ENCODE peak calls at places on chromosomes 7 and 10, in five cellular contexts. Q, L, N, J and D are unnamed samples.

GRCh38 chr7:100835903-100836811 is 8.8 kb upstream of the EPHB4 start:
- DNase-seq in Q (no peak), L (peak), N (peak), J (no peak), D (no peak)

GRCh38 chr10:125953778-125954385 is 57.5 kb downstream of the FANK1 start:
- DNase-seq in Q (no peak), L (no peak), N (no peak), J (no peak), D (no peak)

GRCh38 chr10:115654961-115655360 is 561.8 kb downstream of the ATRNL1 start:
- DNase-seq in Q (no peak), L (no peak), N (no peak), J (peak), D (no peak)

GRCh38 chr7:146635200-146636032 is 518.8 kb downstream of the CNTNAP2 start:
- DNase-seq in Q (no peak), L (peak), N (peak), J (no peak), D (no peak)

GRCh38 chr10:113221756-113222168 is 271.7 kb downstream of the TCF7L2 start:
- DNase-seq in Q (no peak), L (no peak), N (peak), J (peak), D (no peak)

GRCh38 chr10:126375926-126376554 is 12.2 kb downstream of the ADAM12 start:
- DNase-seq in Q (peak), L (no peak), N (no peak), J (no peak), D (no peak)

GRCh38 chr10:10092581-10092980 is 925.1 kb upstream of the CELF2 start:
- DNase-seq in Q (peak), L (peak), N (peak), J (peak), D (no peak)

GRCh38 chr7:74023037-74023436 is 4.9 kb upstream of the ELN start:
- DNase-seq in Q (peak), L (no peak), N (peak), J (peak), D (peak)

GRCh38 chr7:26046150-26046549 is 105.8 kb upstream of the NFE2L3 start:
- DNase-seq in Q (no peak), L (no peak), N (no peak), J (no peak), D (no peak)

GRCh38 chr10:110860576-110861241 is 11.0 kb upstream of the PDCD4 start:
- DNase-seq in Q (no peak), L (no peak), N (no peak), J (no peak), D (peak)

GRCh38 chr10:60818134-60818770 is 40.0 kb downstream of the CDK1 start:
- DNase-seq in Q (peak), L (no peak), N (no peak), J (peak), D (no peak)

GRCh38 chr7:54728411-54728810 is 30.6 kb downstream of the SEC61G start:
- DNase-seq in Q (no peak), L (no peak), N (peak), J (no peak), D (no peak)

GRCh38 chr10:101748496-101748895 is 27.4 kb downstream of the FGF8 start:
- DNase-seq in Q (no peak), L (no peak), N (no peak), J (no peak), D (no peak)

GRCh38 chr10:133165556-133166503 is 5.8 kb downstream of the KNDC1 start:
- DNase-seq in Q (no peak), L (no peak), N (no peak), J (no peak), D (no peak)

GRCh38 chr7:47776335-47776734 is 171.9 kb downstream of the PKD1L1 start:
- DNase-seq in Q (no peak), L (no peak), N (no peak), J (no peak), D (peak)

GRCh38 chr7:98557538-98558031 is 59.5 kb upstream of the NPTX2 start:
- DNase-seq in Q (no peak), L (no peak), N (no peak), J (no peak), D (no peak)

GRCh38 chr7:142553216-142553615 is 196.1 kb upstream of the PRSS1 start:
- DNase-seq in Q (no peak), L (no peak), N (no peak), J (no peak), D (peak)

GRCh38 chr7:31633894-31634494 is 53.0 kb upstream of the PPP1R17 start:
- DNase-seq in Q (peak), L (peak), N (peak), J (peak), D (peak)

GRCh38 chr10:73110345-73110849 is at the start of gene NUDT13:
- DNase-seq in Q (peak), L (peak), N (peak), J (peak), D (peak)

GRCh38 chr7:4787947-4788626 is 12.7 kb downstream of the AP5Z1 start:
- DNase-seq in Q (no peak), L (no peak), N (no peak), J (no peak), D (no peak)

GRCh38 chr7:2269468-2270460 is 27.7 kb downstream of the NUDT1 start:
- DNase-seq in Q (peak), L (peak), N (peak), J (peak), D (no peak)

GRCh38 chr7:75858430-75858829 is 20.4 kb upstream of the RHBDD2 start:
- DNase-seq in Q (no peak), L (no peak), N (no peak), J (no peak), D (no peak)

GRCh38 chr7:32515890-32516550 is 20.7 kb downstream of the AVL9 start:
- DNase-seq in Q (peak), L (no peak), N (no peak), J (no peak), D (no peak)

GRCh38 chr10:93267521-93267920 is 193.8 kb downstream of the CYP26A1 start:
- DNase-seq in Q (no peak), L (no peak), N (no peak), J (no peak), D (peak)

GRCh38 chr10:93266858-93267257 is 193.2 kb downstream of the CYP26A1 start:
- DNase-seq in Q (no peak), L (no peak), N (no peak), J (no peak), D (no peak)

GRCh38 chr10:93269281-93269680 is 195.6 kb downstream of the CYP26A1 start:
- DNase-seq in Q (no peak), L (no peak), N (no peak), J (no peak), D (no peak)

GRCh38 chr10:93271347-93271746 is 197.7 kb downstream of the CYP26A1 start:
- DNase-seq in Q (no peak), L (no peak), N (no peak), J (no peak), D (no peak)

GRCh38 chr10:93268021-93268420 is 194.3 kb downstream of the CYP26A1 start:
- DNase-seq in Q (no peak), L (no peak), N (no peak), J (no peak), D (no peak)
- H2BK120ac ChIP-seq in Q (no peak), L (no peak), N (no peak), J (no peak), D (peak)

GRCh38 chr10:129419386-129419785 is 47.7 kb upstream of the MGMT start:
- DNase-seq in Q (no peak), L (no peak), N (no peak), J (no peak), D (no peak)
- H2BK5ac ChIP-seq in Q (no peak), L (peak), N (no peak), J (no peak), D (no peak)

GRCh38 chr7:157791261-157791660 is 454.5 kb downstream of the DNAJB6 start:
- DNase-seq in Q (no peak), L (no peak), N (peak), J (no peak), D (no peak)

GRCh38 chr7:157791666-157792065 is 454.9 kb downstream of the DNAJB6 start:
- DNase-seq in Q (no peak), L (no peak), N (no peak), J (no peak), D (no peak)

GRCh38 chr7:157789094-157789493 is 452.3 kb downstream of the DNAJB6 start:
- DNase-seq in Q (no peak), L (no peak), N (peak), J (no peak), D (no peak)

GRCh38 chr7:157788573-157788972 is 451.8 kb downstream of the DNAJB6 start:
- DNase-seq in Q (no peak), L (no peak), N (no peak), J (no peak), D (no peak)

GRCh38 chr7:157789942-157790341 is 453.1 kb downstream of the DNAJB6 start:
- DNase-seq in Q (no peak), L (no peak), N (no peak), J (no peak), D (no peak)
- H2BK120ac ChIP-seq in Q (no peak), L (no peak), N (no peak), J (no peak), D (no peak)

DNA sequence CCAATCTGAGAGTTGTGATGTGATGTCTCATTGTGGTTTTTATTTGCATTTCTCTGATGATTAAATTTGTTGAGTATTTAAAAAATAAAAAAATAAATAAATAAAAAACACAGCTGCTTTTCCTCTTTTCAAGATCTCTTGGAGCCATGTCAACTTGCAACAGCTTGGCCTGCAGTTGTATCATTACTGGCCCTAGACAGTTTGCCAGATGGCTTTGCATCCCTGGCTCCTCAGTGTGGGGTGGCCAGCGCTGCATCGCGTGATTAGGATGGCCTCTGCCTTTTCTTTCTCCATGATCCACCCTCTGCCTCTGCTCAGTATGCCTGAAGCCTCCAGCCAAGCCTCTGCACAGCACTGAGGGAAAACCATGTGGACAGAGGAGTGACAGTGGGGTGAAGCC is 96.8 kb downstream of the PPP1R3C start:
- DNase-seq in Q (peak), L (no peak), N (no peak), J (no peak), D (no peak)
- H2BK5ac ChIP-seq in Q (no peak), L (no peak), N (no peak), J (no peak), D (no peak)

DNA sequence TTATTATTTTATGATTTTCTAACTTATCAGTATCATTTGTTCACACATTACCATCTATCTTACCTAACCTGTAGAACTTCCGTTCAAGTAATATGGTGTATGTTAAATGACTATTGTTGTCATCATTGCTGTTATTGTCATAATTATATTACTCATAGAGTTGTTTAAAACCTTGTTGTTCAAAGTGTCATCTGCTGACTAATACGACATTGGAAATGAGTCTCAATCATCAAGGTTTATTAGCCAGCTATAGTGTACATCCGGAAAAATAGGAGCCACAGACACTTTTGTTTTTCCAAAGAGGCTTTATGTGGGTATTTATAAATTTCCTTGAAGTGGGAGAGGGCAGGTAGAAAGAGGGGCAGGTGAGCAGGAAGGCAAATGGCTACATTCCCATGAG is 386.9 kb upstream of the LRRTM3 start:
- DNase-seq in Q (no peak), L (no peak), N (no peak), J (no peak), D (no peak)
- H2BK120ac ChIP-seq in Q (no peak), L (no peak), N (no peak), J (no peak), D (no peak)

GRCh38 chr7:247636-248035 is 42.3 kb upstream of the FOXL3 start:
- DNase-seq in Q (no peak), L (no peak), N (no peak), J (no peak), D (no peak)
- H2BK5ac ChIP-seq in Q (no peak), L (no peak), N (no peak), J (no peak), D (no peak)